ENCODE peak calls at places on chromosomes 11 and 22, in five cellular contexts. K is K562, N is SK-N-SH, H is thoracic aorta, U is tibial artery. B is an unnamed sample.

GRCh38 chr22:17773606-17774205 is 563 bp downstream of the BID start:
- DNase-seq in U (no peak), H (no peak), N (peak; percentile 93), K (peak; percentile 78), B (no peak)

GRCh38 chr11:9264381-9265210 is 554 bp downstream of the DENND5A start:
- DNase-seq in H (peak; percentile 53), N (peak; percentile 60), U (peak; percentile 81), K (peak; percentile 42), B (peak; percentile 87)

GRCh38 chr22:42282252-42282942 is 11.9 kb upstream of the TCF20 start:
- DNase-seq in H (no peak), K (no peak), N (no peak), U (no peak), B (no peak)

GRCh38 chr11:87453531-87454089 is 415.9 kb downstream of the TMEM135 start:
- DNase-seq in U (no peak), K (no peak), N (no peak), H (no peak), B (no peak)

GRCh38 chr22:42114721-42115120 is 15.9 kb downstream of the CYP2D6 start:
- DNase-seq in H (no peak), K (no peak), N (no peak), U (no peak), B (no peak)

GRCh38 chr11:44658451-44658850 is 68.3 kb upstream of the TSPAN18 start:
- DNase-seq in U (no peak), K (peak; percentile 15), H (no peak), N (peak; percentile 68), B (no peak)

GRCh38 chr22:49207008-49207775 is 620.5 kb downstream of the BRD1 start:
- DNase-seq in H (no peak), U (peak; percentile 2), K (no peak), N (no peak), B (peak; percentile 38)

GRCh38 chr11:111982532-111983186 is 42.5 kb upstream of the DLAT start:
- DNase-seq in K (no peak), N (no peak), U (no peak), H (no peak), B (no peak)

GRCh38 chr11:118485273-118485672 is 42.0 kb upstream of the TTC36 start:
- DNase-seq in U (no peak), K (no peak), H (no peak), N (peak; percentile 34), B (no peak)

GRCh38 chr11:12413141-12414055 is 36.0 kb downstream of the PARVA start:
- DNase-seq in K (no peak), N (no peak), H (no peak), U (no peak), B (no peak)

GRCh38 chr11:126992804-126993111 is 7.8 kb downstream of the KIRREL3 start:
- DNase-seq in N (no peak), H (no peak), U (no peak), K (no peak), B (no peak)

GRCh38 chr22:49570032-49570848 is 257.4 kb downstream of the BRD1 start:
- DNase-seq in N (no peak), H (no peak), K (no peak), U (peak; percentile 16), B (peak; percentile 19)

GRCh38 chr11:112785717-112786116 is 175.5 kb upstream of the NCAM1 start:
- DNase-seq in H (peak; percentile 42), N (no peak), U (peak; percentile 64), K (no peak), B (no peak)

GRCh38 chr22:27952091-27952490 is 33.0 kb upstream of the PITPNB start:
- DNase-seq in N (no peak), H (no peak), K (no peak), U (no peak), B (no peak)

GRCh38 chr22:40270748-40271373 is 75.4 kb upstream of the ADSL start:
- DNase-seq in K (no peak), U (no peak), N (no peak), H (no peak), B (no peak)

GRCh38 chr22:50688448-50688847 is 15.8 kb downstream of the SHANK3 start:
- DNase-seq in N (no peak), H (no peak), U (no peak), K (no peak), B (no peak)

GRCh38 chr22:40685406-40685805 is 6.1 kb downstream of the MCHR1 start:
- DNase-seq in H (no peak), N (no peak), K (no peak), U (no peak), B (no peak)

GRCh38 chr22:32600184-32600583 is 125.6 kb downstream of the FBXO7 start:
- DNase-seq in U (no peak), N (no peak), H (no peak), K (no peak), B (no peak)

GRCh38 chr22:28151241-28151640 is 232.2 kb upstream of the PITPNB start:
- DNase-seq in K (no peak), H (no peak), N (no peak), U (no peak), B (no peak)

GRCh38 chr11:12149672-12150225 is 39.4 kb downstream of the MICAL2 start:
- DNase-seq in N (no peak), H (no peak), K (peak; percentile 87), U (no peak), B (no peak)

GRCh38 chr11:7574491-7575129 is 60.8 kb downstream of the PPFIBP2 start:
- DNase-seq in K (no peak), H (no peak), N (no peak), U (no peak), B (peak; percentile 37)

GRCh38 chr22:47334596-47334995 is 572.1 kb downstream of the TBC1D22A start:
- DNase-seq in U (no peak), N (no peak), H (no peak), K (no peak), B (no peak)
- H3K9me3 ChIP-seq in U (no peaks in the 10 kb centered on the region), N (no peaks in the 10 kb centered on the region), H (no peaks in the 10 kb centered on the region), K (no peaks in the 10 kb centered on the region), B (peaks cover 3% of the 10 kb centered on the region)

GRCh38 chr11:116792869-116793475 is 1.3 kb upstream of the APOA5 start:
- DNase-seq in H (no peak), N (no peak), K (no peak), U (no peak), B (no peak)

GRCh38 chr11:116790167-116791001 is 1.3 kb downstream of the APOA5 start:
- DNase-seq in H (no peak), U (no peak), N (no peak), K (no peak), B (no peak)

GRCh38 chr11:116792144-116792868 is 627 bp upstream of the APOA5 start:
- DNase-seq in K (no peak), H (no peak), U (no peak), N (no peak), B (no peak)

GRCh38 chr11:116791813-116792143 is at the start of gene APOA5:
- DNase-seq in N (no peak), H (no peak), U (no peak), K (no peak), B (no peak)

GRCh38 chr11:116791002-116791812 is 472 bp downstream of the APOA5 start:
- DNase-seq in U (peak; percentile 64), H (peak; percentile 32), K (peak; percentile 89), N (peak; percentile 92), B (no peak)
- H3K4me3 ChIP-seq in U (no peak overlapping the region), H (peak overlapping the region; percentile 53), K (no peak overlapping the region), N (no peak overlapping the region), B (peak overlapping the region; percentile 40)

DNA sequence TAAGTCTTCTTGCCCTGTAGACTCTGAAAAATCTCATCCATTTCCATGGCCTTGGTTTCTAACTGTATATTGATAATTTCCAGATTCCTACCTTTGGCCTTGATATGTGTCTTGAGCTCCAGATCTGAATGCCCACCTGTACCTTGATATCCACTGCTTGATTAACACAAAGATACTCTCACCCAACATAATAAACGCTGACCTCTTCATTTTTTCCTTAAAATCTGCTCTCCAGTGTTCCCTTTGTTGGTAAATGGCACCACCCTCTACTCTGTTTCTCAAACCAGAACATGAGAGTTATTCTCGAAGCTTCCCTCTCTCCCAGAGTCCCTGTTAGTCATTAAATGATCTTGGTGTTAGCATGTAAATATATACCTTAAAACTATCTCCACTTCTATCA is 13.4 kb downstream of the TUG1 start:
- DNase-seq in H (no peak), U (no peak), N (no peak), K (no peak), B (no peak)
- H3K9me3 ChIP-seq in H (peaks cover 44% of the 10 kb centered on the region), U (peaks cover 11% of the 10 kb centered on the region), N (no peaks in the 10 kb centered on the region), K (no peaks in the 10 kb centered on the region), B (peaks cover 36% of the 10 kb centered on the region)

GRCh38 chr22:19578180-19579004 is 54.2 kb upstream of the CLDN5 start:
- DNase-seq in H (no peak), U (no peak), N (no peak), K (peak; percentile 80), B (no peak)
- H3K4me3 ChIP-seq in H (no peak overlapping the region), U (no peak overlapping the region), N (no peak overlapping the region), K (no peak overlapping the region), B (no peak overlapping the region)

GRCh38 chr11:134576286-134576685 is 164.2 kb upstream of the B3GAT1 start:
- DNase-seq in H (no peak), K (no peak), U (no peak), N (no peak), B (no peak)
- H3K9me3 ChIP-seq in H (no peaks in the 10 kb centered on the region), K (no peaks in the 10 kb centered on the region), U (no peaks in the 10 kb centered on the region), N (no peaks in the 10 kb centered on the region), B (no peaks in the 10 kb centered on the region)

GRCh38 chr11:102006835-102007566 is 40.2 kb upstream of the CFAP300 start:
- DNase-seq in K (no peak), H (no peak), N (no peak), U (no peak), B (no peak)

GRCh38 chr11:102010776-102011500 is 36.3 kb upstream of the CFAP300 start:
- DNase-seq in H (peak; percentile 14), U (peak; percentile 67), N (peak; percentile 17), K (peak; percentile 27), B (no peak)

GRCh38 chr11:102005306-102005705 is 41.9 kb upstream of the CFAP300 start:
- DNase-seq in N (no peak), K (no peak), U (no peak), H (no peak), B (no peak)

GRCh38 chr11:102004220-102004619 is 43.0 kb upstream of the CFAP300 start:
- DNase-seq in U (no peak), K (no peak), H (no peak), N (no peak), B (no peak)

DNA sequence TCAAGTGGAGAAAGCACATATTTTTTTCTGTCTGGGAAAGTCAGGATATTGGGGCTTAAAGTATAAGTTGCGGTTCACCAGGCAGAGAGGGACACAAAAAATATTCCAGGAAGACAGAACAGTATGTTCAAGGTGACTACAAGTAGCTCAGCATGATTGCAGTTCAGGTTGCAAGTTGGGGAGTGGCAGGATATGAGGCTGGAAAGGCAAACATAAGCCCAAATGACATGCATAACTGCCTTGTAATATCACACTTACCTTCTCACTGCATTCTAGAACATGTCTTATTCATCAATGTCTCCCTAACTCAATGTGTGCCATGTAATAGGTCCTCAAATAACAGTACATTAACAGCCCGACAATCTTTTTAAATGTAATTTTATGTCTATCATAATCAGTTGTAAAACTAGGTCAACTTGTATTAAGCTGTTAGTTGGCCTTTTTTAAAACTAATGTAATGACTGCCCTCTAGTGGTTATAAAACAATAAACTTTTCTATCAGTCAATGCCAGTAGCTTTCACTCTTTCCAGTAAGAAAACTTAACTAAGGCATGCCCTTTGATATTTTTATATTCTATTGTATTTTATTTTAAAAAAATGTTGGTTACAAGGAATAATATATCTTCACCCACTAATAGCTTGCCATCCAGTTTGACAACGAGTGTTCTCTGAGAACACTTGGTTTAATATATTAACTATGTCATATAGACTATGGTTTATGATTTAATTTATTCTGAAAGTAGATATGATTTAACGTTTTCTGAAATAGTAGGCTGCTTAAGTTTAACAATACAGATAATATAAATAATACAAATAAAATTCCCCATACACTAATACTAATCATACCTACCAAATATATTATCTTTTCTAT is 39.4 kb upstream of the CFAP300 start:
- DNase-seq in U (no peak), K (peak; percentile 15), H (no peak), N (peak; percentile 39), B (no peak)
- H3K4me3 ChIP-seq in U (no peak overlapping the region), K (no peak overlapping the region), H (no peak overlapping the region), N (no peak overlapping the region), B (no peak overlapping the region)

GRCh38 chr11:28137832-28138231 is 29.6 kb downstream of the METTL15 start:
- DNase-seq in K (no peak), U (no peak), H (no peak), N (no peak), B (no peak)
- H3K9me3 ChIP-seq in K (peaks cover 3% of the 10 kb centered on the region), U (no peaks in the 10 kb centered on the region), H (peaks cover 8% of the 10 kb centered on the region), N (peaks cover 8% of the 10 kb centered on the region), B (no peaks in the 10 kb centered on the region)

B was measured in ascending aorta.